ENCODE peak calls at places on chromosomes 4 and X, in six cellular contexts. O is HTR-8/SVneo, G is RPMI7951, R is keratinocyte, C is C1 segment of cervical spinal cord, B is GOT3. J is an unnamed sample.

GRCh38 chr4:27010334-27010940 is 149.8 kb downstream of the STIM2 start:
- DNase-seq in O (peak; percentile 39), G (peak; percentile 55), R (no peak), C (peak; percentile 27), B (peak; percentile 9), J (peak; percentile 47)

GRCh38 chr4:150212927-150213326 is 134.7 kb downstream of the DCLK2 start:
- DNase-seq in O (no peak), G (no peak), R (peak; percentile 81), C (no peak), B (no peak), J (no peak)

GRCh38 chrX:145826466-145826865 is 8.8 kb downstream of the SLITRK2 start:
- DNase-seq in O (no peak), G (no peak), R (no peak), C (no peak), B (no peak), J (no peak)

GRCh38 chrX:118520206-118520857 is 24.7 kb downstream of the DOCK11 start:
- DNase-seq in O (no peak), G (peak; percentile 70), R (no peak), C (no peak), B (no peak), J (no peak)

GRCh38 chr4:102411416-102411815 is 66.1 kb upstream of the SLC39A8 start:
- DNase-seq in O (no peak), G (no peak), R (no peak), C (no peak), B (no peak), J (peak; percentile 56)

GRCh38 chrX:110569506-110569905 is 210.9 kb downstream of the RTL9 start:
- DNase-seq in O (no peak), G (peak; percentile 88), R (no peak), C (no peak), B (no peak), J (no peak)

GRCh38 chrX:74922922-74923321 is 2.3 kb downstream of the NEXMIF start:
- DNase-seq in O (no peak), G (no peak), R (no peak), C (no peak), B (no peak), J (no peak)

GRCh38 chr4:10205223-10205622 is 88.6 kb upstream of the WDR1 start:
- DNase-seq in O (no peak), G (peak; percentile 56), R (no peak), C (no peak), B (no peak), J (no peak)

GRCh38 chrX:65598559-65599147 is 64.1 kb upstream of the LAS1L start:
- DNase-seq in O (no peak), G (no peak), R (no peak), C (no peak), B (no peak), J (no peak)

GRCh38 chr4:7358100-7358735 is 76.5 kb downstream of the PSAPL1 start:
- DNase-seq in O (peak; percentile 89), G (peak; percentile 88), R (no peak), C (peak; percentile 34), B (no peak), J (no peak)

GRCh38 chr4:124279741-124280140 is 432.8 kb downstream of the ANKRD50 start:
- DNase-seq in O (no peak), G (no peak), R (no peak), C (no peak), B (no peak), J (no peak)

GRCh38 chr4:94757192-94758140 is at the start of gene BMPR1B:
- DNase-seq in O (peak; percentile 3), G (peak; percentile 30), R (no peak), C (peak; percentile 29), B (no peak), J (peak; percentile 18)

GRCh38 chrX:152632445-152633097 is 5.1 kb upstream of the GABRQ start:
- DNase-seq in O (no peak), G (peak; percentile 26), R (no peak), C (peak; percentile 5), B (no peak), J (peak; percentile 38)

GRCh38 chr4:2714071-2714770 is 41.9 kb downstream of the TNIP2 start:
- DNase-seq in O (no peak), G (no peak), R (no peak), C (no peak), B (no peak), J (no peak)

GRCh38 chr4:74942918-74943253 is 10.0 kb downstream of the PARM1 start:
- DNase-seq in O (no peak), G (no peak), R (no peak), C (no peak), B (no peak), J (no peak)

GRCh38 chr4:99510721-99511120 is at the start of gene C4orf17:
- DNase-seq in O (no peak), G (no peak), R (no peak), C (no peak), B (no peak), J (no peak)

GRCh38 chr4:110748071-110748470 is 125.2 kb upstream of the PITX2 start:
- DNase-seq in O (no peak), G (no peak), R (no peak), C (no peak), B (no peak), J (no peak)

GRCh38 chr4:119135721-119136121 is at the start of gene MYOZ2:
- DNase-seq in O (no peak), G (peak; percentile 34), R (no peak), C (no peak), B (no peak), J (no peak)

GRCh38 chr4:151784676-151785075 is 23.9 kb upstream of the GATB start:
- DNase-seq in O (no peak), G (no peak), R (no peak), C (no peak), B (no peak), J (no peak)

GRCh38 chr4:110096406-110096805 is 102.0 kb downstream of the ELOVL6 start:
- DNase-seq in O (no peak), G (no peak), R (no peak), C (no peak), B (no peak), J (no peak)

GRCh38 chr4:73777612-73778011 is 37.2 kb downstream of the CXCL8 start:
- DNase-seq in O (no peak), G (peak; percentile 51), R (no peak), C (no peak), B (no peak), J (no peak)

GRCh38 chr4:46931981-46932380 is 22.9 kb upstream of the COX7B2 start:
- DNase-seq in O (peak; percentile 1), G (no peak), R (no peak), C (peak; percentile 11), B (peak; percentile 1), J (peak; percentile 12)

GRCh38 chr4:143224255-143224654 is 39.5 kb downstream of the USP38 start:
- DNase-seq in O (no peak), G (no peak), R (no peak), C (no peak), B (no peak), J (no peak)